ENCODE peak calls at places on chromosomes 3 and 15, in seven cellular contexts. O, K, M, F, Z, T and V are unnamed samples.

GRCh38 chr15:48058371-48058770 is 62.4 kb upstream of the SLC24A5 start:
- DNase-seq in F (no peak), T (no peak), O (no peak), Z (no peak), K (no peak), M (no peak), V (no peak)

GRCh38 chr3:12870942-12871341 is 29.6 kb upstream of the RPL32 start:
- DNase-seq in M (no peak), Z (no peak), K (no peak), O (peak; percentile 95), T (no peak), F (peak; percentile 44), V (no peak)

GRCh38 chr15:86611392-86612040 is 531.8 kb downstream of the AGBL1 start:
- DNase-seq in F (no peak), T (no peak), K (no peak), O (no peak), M (peak; percentile 59), Z (no peak), V (no peak)

GRCh38 chr15:63672775-63673174 is 75.6 kb downstream of the FBXL22 start:
- DNase-seq in O (no peak), F (no peak), M (no peak), Z (no peak), T (no peak), K (no peak), V (no peak)

GRCh38 chr3:4633078-4634004 is 140.2 kb downstream of the ITPR1 start:
- DNase-seq in Z (no peak), O (peak; percentile 74), K (peak; percentile 43), T (peak; percentile 82), F (no peak), M (no peak), V (peak; percentile 41)

GRCh38 chr15:90675464-90675863 is 41.7 kb upstream of the BLM start:
- DNase-seq in T (no peak), M (no peak), O (no peak), Z (no peak), F (no peak), K (no peak), V (no peak)

GRCh38 chr15:83205725-83206324 is 1.8 kb downstream of the HDGFL3 start:
- DNase-seq in M (no peak), O (peak; percentile 56), T (peak; percentile 74), K (no peak), Z (no peak), F (no peak), V (no peak)

GRCh38 chr15:42065008-42065407 is 29.4 kb downstream of the PLA2G4D start:
- DNase-seq in O (no peak), T (no peak), Z (no peak), M (no peak), F (peak; percentile 24), K (no peak), V (no peak)

DNA sequence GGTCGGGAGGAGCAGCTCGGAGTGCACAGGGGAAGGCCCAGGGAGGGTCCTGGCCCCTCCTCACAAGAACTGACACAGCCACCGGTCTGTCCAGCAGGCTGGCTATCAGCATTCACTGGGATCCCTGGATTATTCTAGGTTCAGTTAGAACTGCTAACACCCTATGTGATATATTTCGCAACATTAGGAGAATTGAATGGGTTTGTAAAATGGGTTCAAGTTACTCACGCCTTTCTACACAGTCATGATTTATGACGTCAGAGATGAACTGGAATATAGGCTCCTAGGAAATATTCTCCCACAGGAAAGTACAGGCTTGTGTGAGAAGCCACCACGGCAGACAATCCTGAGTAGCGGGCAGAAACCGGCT is 972 bp upstream of the BSN start:
- DNase-seq in M (no peak), K (no peak), F (no peak), O (peak; percentile 72), Z (no peak), T (peak; percentile 62), V (no peak)
- H3K4me3 ChIP-seq in M (no peak overlapping the region), K (peak overlapping the region; percentile 97), F (peak overlapping the region; percentile 58), O (peak overlapping the region; percentile 73), Z (peak overlapping the region; percentile 78), T (peak overlapping the region; percentile 45), V (peak overlapping the region; percentile 61)

GRCh38 chr3:194996746-194997145 is 274.2 kb downstream of the XXYLT1 start:
- DNase-seq in F (no peak), O (no peak), Z (no peak), M (no peak), T (no peak), K (no peak), V (no peak)

GRCh38 chr3:194998417-194998816 is 272.5 kb downstream of the XXYLT1 start:
- DNase-seq in O (no peak), T (no peak), Z (no peak), M (no peak), K (no peak), F (no peak), V (no peak)

GRCh38 chr3:195001261-195001660 is 269.7 kb downstream of the XXYLT1 start:
- DNase-seq in F (no peak), T (no peak), O (no peak), M (no peak), Z (no peak), K (no peak), V (no peak)

GRCh38 chr3:194999491-194999890 is 271.5 kb downstream of the XXYLT1 start:
- DNase-seq in O (no peak), T (no peak), Z (no peak), K (no peak), M (no peak), F (no peak), V (no peak)

GRCh38 chr3:194998948-194999347 is 272.0 kb downstream of the XXYLT1 start:
- DNase-seq in M (no peak), K (no peak), Z (no peak), F (no peak), O (no peak), T (no peak), V (no peak)
- H3K27ac ChIP-seq in M (no peak overlapping the region), K (no peak overlapping the region), Z (no peak overlapping the region), F (no peak overlapping the region), O (no peak overlapping the region), T (no peak overlapping the region), V (no peak overlapping the region)

GRCh38 chr3:132659370-132660055 is at the start of gene ACAD11:
- DNase-seq in Z (no peak), T (peak; percentile 75), F (peak; percentile 64), M (peak; percentile 48), K (peak; percentile 56), O (peak; percentile 87), V (no peak)

GRCh38 chr3:132660056-132660744 is at the start of gene UBA5:
- DNase-seq in Z (no peak), K (peak; percentile 52), O (peak; percentile 84), M (peak; percentile 78), T (peak; percentile 72), F (peak; percentile 69), V (no peak)

GRCh38 chr3:132660745-132661067 is 577 bp downstream of the UBA5 start:
- DNase-seq in T (no peak), K (peak; percentile 34), Z (no peak), F (no peak), M (no peak), O (peak; percentile 71), V (no peak)

GRCh38 chr3:132659000-132659369 is 624 bp downstream of the ACAD11 start:
- DNase-seq in O (peak; percentile 67), T (no peak), M (no peak), Z (no peak), F (no peak), K (no peak), V (no peak)

GRCh38 chr3:132657869-132658747 is 1.5 kb downstream of the ACAD11 start:
- DNase-seq in F (no peak), M (no peak), O (no peak), Z (no peak), T (no peak), K (no peak), V (no peak)
- H3K4me3 ChIP-seq in F (no peak overlapping the region), M (no peak overlapping the region), O (peak overlapping the region; percentile 94), Z (no peak overlapping the region), T (peak overlapping the region; percentile 85), K (peak overlapping the region; percentile 82), V (no peak overlapping the region)

DNA sequence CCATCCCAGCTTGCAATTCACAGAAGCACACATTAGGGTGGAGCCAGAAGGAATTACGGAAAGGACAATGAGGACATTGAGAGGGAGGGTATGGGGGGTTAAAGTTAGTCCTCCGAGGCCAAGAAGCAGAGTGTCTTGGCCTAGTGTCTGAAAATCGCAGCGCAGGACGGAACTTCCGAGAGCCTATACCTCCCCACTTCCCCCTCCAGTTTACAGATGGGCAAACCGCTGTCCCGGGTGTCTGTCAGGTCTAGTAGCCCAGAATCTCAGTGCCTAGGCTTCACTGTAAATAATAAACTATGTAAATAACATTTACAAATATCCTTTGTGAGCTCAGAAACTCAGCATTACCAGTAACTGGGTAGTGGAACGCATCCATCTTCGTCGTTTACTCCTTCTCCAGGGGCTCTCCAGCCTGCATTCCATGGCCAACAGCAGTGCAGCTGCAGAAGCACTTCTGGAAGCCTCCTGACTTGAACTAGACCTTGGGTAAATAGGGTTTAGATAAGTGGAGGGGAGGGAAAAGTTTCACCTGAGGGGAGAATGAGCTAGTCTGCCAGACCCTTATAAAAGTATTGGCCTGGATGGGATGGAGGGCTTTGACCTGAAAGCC is 962 bp downstream of the ADPRH start:
- DNase-seq in F (no peak), O (peak; percentile 47), T (peak; percentile 58), Z (no peak), M (peak; percentile 37), K (no peak), V (no peak)
- H3K27ac ChIP-seq in F (peak overlapping the region; percentile 90), O (peak overlapping the region; percentile 34), T (peak overlapping the region; percentile 64), Z (no peak overlapping the region), M (peak overlapping the region; percentile 51), K (no peak overlapping the region), V (no peak overlapping the region)

GRCh38 chr3:70281663-70282062 is 30.8 kb downstream of the MDFIC2 start:
- DNase-seq in T (no peak), O (no peak), K (no peak), M (no peak), F (no peak), Z (no peak), V (no peak)
- H3K4me3 ChIP-seq in T (no peak overlapping the region), O (no peak overlapping the region), K (no peak overlapping the region), M (no peak overlapping the region), F (no peak overlapping the region), Z (no peak overlapping the region), V (no peak overlapping the region)

DNA sequence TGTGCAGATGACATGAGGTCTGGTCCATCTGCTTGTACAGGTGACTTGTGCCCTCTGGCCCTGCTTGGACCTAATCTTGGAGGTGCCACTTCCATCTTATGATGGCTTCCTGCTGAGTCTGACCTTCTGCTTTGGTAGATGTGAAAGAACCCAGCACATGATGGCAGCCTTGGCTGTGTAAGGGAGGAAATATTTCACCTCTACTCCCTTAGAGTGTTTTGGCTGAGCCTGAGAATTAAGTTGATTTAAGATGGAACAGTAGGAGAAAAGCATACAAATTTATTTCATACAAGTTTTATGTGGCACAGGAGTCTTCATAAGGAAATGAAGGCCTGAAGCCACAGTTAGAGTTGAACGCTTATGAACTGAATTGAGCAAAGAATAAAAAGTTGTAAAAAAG is 27.6 kb upstream of the CDCP1 start:
- DNase-seq in K (no peak), T (no peak), F (no peak), M (no peak), Z (no peak), O (no peak), V (no peak)
- H3K27ac ChIP-seq in K (no peak overlapping the region), T (no peak overlapping the region), F (no peak overlapping the region), M (no peak overlapping the region), Z (no peak overlapping the region), O (no peak overlapping the region), V (no peak overlapping the region)